ENCODE peak calls at places on chromosomes 13 and 19, in seven cellular contexts. F is Peyer's patch, Q is tibial artery, J is esophagus squamous epithelium, S is AG10803, P is astrocyte of the spinal cord, C is Calu3. O is an unnamed sample.

GRCh38 chr13:78137404-78138142 is 218.9 kb upstream of the EDNRB start:
- DNase-seq in C (peak; percentile 1), P (peak; percentile 75), F (no peak), J (no peak), Q (no peak), S (peak; percentile 70), O (peak; percentile 37)

GRCh38 chr13:69477451-69477850 is 630.2 kb upstream of the ATXN8OS start:
- DNase-seq in F (no peak), S (no peak), C (no peak), P (no peak), Q (no peak), J (no peak), O (no peak)

GRCh38 chr13:31522431-31522830 is 216.9 kb upstream of the RXFP2 start:
- DNase-seq in F (no peak), J (no peak), Q (no peak), C (no peak), P (no peak), S (no peak), O (no peak)

GRCh38 chr19:30378701-30379100 is 6.5 kb downstream of the ZNF536 start:
- DNase-seq in S (no peak), Q (no peak), C (no peak), P (no peak), F (no peak), J (no peak), O (no peak)

GRCh38 chr13:33838567-33839131 is 20.7 kb downstream of the RFC3 start:
- DNase-seq in C (no peak), J (no peak), S (peak; percentile 63), P (no peak), F (no peak), Q (no peak), O (no peak)

GRCh38 chr19:42301646-42302204 is at the start of gene PRR19:
- DNase-seq in F (no peak), S (no peak), J (no peak), C (no peak), Q (no peak), P (no peak), O (no peak)

GRCh38 chr13:24276310-24276709 is 33.1 kb upstream of the C1QTNF9 start:
- DNase-seq in Q (no peak), J (no peak), P (no peak), C (no peak), S (no peak), F (no peak), O (no peak)

GRCh38 chr13:81582381-81582780 is 1241.5 kb upstream of the SPRY2 start:
- DNase-seq in P (no peak), J (no peak), S (no peak), C (no peak), Q (no peak), F (no peak), O (no peak)

GRCh38 chr19:56350416-56351045 is 35.9 kb upstream of the ZSCAN5A start:
- DNase-seq in C (peak; percentile 56), S (peak; percentile 49), J (no peak), F (peak; percentile 74), P (peak; percentile 46), Q (no peak), O (peak; percentile 37)

GRCh38 chr13:42981317-42981716 is 10.7 kb downstream of the EPSTI1 start:
- DNase-seq in F (no peak), P (peak; percentile 64), C (no peak), J (no peak), Q (no peak), S (peak; percentile 96), O (no peak)

GRCh38 chr13:113086031-113086750 is 19.4 kb upstream of the F7 start:
- DNase-seq in J (no peak), C (no peak), P (no peak), S (no peak), Q (no peak), F (no peak), O (no peak)

GRCh38 chr19:34335914-34336313 is 29.1 kb upstream of the GPI start:
- DNase-seq in C (no peak), J (no peak), F (no peak), S (no peak), Q (no peak), P (no peak), O (no peak)

GRCh38 chr19:34337747-34338146 is 27.2 kb upstream of the GPI start:
- DNase-seq in P (no peak), J (no peak), C (no peak), S (peak; percentile 27), Q (no peak), F (peak; percentile 77), O (no peak)

GRCh38 chr19:34341935-34342680 is 22.9 kb upstream of the GPI start:
- DNase-seq in J (no peak), Q (no peak), F (no peak), S (no peak), P (no peak), C (no peak), O (no peak)

GRCh38 chr19:34332027-34332786 is 32.8 kb upstream of the GPI start:
- DNase-seq in Q (no peak), C (no peak), J (no peak), F (peak; percentile 4), P (no peak), S (no peak), O (no peak)

DNA sequence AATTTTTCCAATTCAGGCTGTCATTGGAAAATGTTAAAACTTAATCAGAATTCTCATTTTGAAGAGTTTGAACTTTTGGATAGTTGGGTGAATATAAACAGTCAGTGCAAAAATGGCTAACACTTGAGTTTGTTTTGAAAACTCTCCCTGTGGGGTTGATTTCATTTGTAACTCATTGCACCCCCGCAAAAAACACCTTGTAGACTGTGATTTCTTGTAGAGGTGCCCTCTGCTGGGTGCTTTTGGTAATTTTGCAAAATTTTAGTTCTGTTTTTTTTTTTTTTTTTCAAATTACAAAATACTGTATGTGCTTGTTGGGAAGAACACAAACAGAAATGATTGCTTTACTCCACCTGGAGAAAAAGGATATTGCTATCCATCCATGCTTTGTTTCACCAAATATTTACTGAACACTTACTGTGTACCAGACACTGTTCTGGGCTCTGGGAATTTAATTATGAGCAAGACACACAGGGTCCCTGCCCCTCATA is 28.2 kb upstream of the GPI start:
- DNase-seq in C (peak; percentile 36), F (peak; percentile 61), J (no peak), S (peak; percentile 43), Q (no peak), P (peak; percentile 40), O (peak; percentile 65)
- TF ChIP-seq CTCF in C (peak; percentile 68), F (peak; percentile 66), J (peak; percentile 45), S (peak; percentile 75), Q (peak; percentile 62), P (peak; percentile 49), O (peak; percentile 40)

DNA sequence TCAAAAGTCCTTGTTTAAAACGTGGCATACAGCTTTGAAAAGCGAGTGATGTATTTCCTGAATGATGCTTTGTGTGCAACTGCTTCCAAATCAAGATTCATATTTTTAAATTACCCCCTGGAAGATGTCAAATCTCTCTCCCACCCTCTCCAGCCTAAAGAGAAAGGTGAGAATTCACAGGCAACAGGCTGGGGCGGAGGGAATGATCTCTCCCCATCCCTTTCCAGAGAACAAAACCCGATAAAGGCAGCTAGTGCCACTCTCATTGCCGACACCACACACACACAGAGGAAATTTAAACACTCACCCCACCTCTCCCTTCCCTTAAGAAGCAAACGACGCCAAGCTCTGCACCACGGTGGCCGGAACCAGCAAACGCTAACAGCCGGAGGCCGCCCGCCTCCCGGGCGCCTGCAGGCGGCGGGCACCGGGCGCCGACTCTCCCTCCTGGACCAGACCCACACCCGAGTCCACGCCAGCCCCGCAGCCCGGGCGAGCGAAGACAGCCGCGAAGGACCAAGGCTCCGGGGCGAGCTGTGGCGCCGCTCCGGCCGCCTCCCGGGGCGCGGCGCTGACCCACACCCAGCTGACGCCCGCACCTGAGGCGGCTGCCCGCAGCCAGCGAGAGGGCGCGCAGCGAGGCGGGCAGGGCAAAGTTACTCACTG is 485 bp downstream of the LNX2 start:
- DNase-seq in F (peak; percentile 69), C (peak; percentile 34), S (peak; percentile 25), P (peak; percentile 40), J (no peak), Q (peak; percentile 76), O (peak; percentile 58)
- TF ChIP-seq CTCF in F (peak; percentile 21), C (peak; percentile 15), S (peak; percentile 20), P (no peak), J (peak; percentile 33), Q (peak; percentile 48), O (peak; percentile 8)

GRCh38 chr19:8457209-8457608 is 12.4 kb downstream of the HNRNPM start:
- DNase-seq in F (no peak), J (no peak), Q (no peak), C (no peak), S (no peak), P (no peak), O (no peak)

GRCh38 chr19:8455018-8455417 is 10.2 kb downstream of the HNRNPM start:
- DNase-seq in C (no peak), J (no peak), Q (no peak), F (no peak), S (no peak), P (no peak), O (no peak)

GRCh38 chr19:8457802-8458201 is 13.0 kb downstream of the HNRNPM start:
- DNase-seq in C (no peak), P (no peak), Q (no peak), S (no peak), J (no peak), F (no peak), O (no peak)

GRCh38 chr19:8454218-8454617 is 9.4 kb downstream of the HNRNPM start:
- DNase-seq in S (no peak), J (no peak), P (no peak), C (no peak), F (no peak), Q (no peak), O (no peak)

DNA sequence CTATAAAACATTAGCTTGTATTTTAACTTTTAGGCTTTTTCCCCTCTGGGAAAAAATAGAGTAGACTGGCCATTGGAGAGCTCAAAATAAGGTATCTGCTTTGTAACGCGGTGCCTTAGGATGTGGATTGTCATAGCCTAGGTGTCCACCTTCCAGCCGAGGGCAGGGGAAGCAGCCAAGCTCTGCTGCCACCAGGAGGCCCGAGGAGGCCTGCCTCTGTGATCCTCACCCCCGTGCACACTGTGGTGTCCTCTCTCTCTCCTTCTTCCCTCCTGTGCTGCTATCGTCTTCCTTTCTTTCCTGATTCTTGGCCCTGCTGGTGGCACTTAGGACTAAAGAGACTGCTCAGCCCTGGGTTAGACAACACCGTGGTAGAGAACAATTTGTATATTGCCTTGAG is 11.3 kb downstream of the HNRNPM start:
- DNase-seq in J (no peak), S (no peak), Q (no peak), F (no peak), C (no peak), P (no peak), O (no peak)
- TF ChIP-seq CTCF in J (no peak), S (peak; percentile 7), Q (no peak), F (no peak), C (no peak), P (peak; percentile 22), O (no peak)

GRCh38 chr13:38688674-38689073 is 1.8 kb downstream of the FREM2 start:
- DNase-seq in S (no peak), C (no peak), J (no peak), P (no peak), Q (no peak), F (no peak), O (no peak)

GRCh38 chr13:38686635-38687245 is at the start of gene FREM2:
- DNase-seq in F (no peak), P (peak; percentile 40), J (no peak), S (no peak), Q (no peak), C (peak; percentile 81), O (no peak)

GRCh38 chr13:38687246-38688229 is 661 bp downstream of the FREM2 start:
- DNase-seq in Q (no peak), J (no peak), C (peak; percentile 34), P (peak; percentile 36), F (no peak), S (no peak), O (no peak)

GRCh38 chr13:38684714-38685113 is 2.2 kb upstream of the FREM2 start:
- DNase-seq in F (no peak), S (no peak), Q (no peak), P (no peak), C (no peak), J (no peak), O (no peak)

GRCh38 chr13:38685974-38686571 is 804 bp upstream of the FREM2 start:
- DNase-seq in Q (no peak), C (peak; percentile 42), J (no peak), P (peak; percentile 19), S (no peak), F (no peak), O (no peak)
- TF ChIP-seq CTCF in Q (no peak), C (no peak), J (peak; percentile 4), P (peak; percentile 25), S (peak; percentile 2), F (no peak), O (peak; percentile 13)

O was measured in GM10248.